ENCODE peak calls at places on chromosomes 7 and 10, in seven cellular contexts. W is suprapubic skin, V is HCT116, O is prostate gland, R is transverse colon, T is breast epithelium, C is sigmoid colon. X is an unnamed sample.

GRCh38 chr7:108146070-108146842 is 16.1 kb upstream of the LAMB4 start:
- DNase-seq in W (peak; percentile 78), V (peak; percentile 69), O (peak; percentile 53), R (peak; percentile 63), T (peak; percentile 43), C (peak; percentile 78), X (no peak)

GRCh38 chr10:22246680-22247391 is 29.0 kb upstream of the EBLN1 start:
- DNase-seq in W (no peak), V (peak; percentile 95), O (no peak), R (no peak), T (no peak), C (no peak), X (no peak)

GRCh38 chr10:131391991-131392390 is 80.5 kb upstream of the TCERG1L start:
- DNase-seq in W (no peak), V (no peak), O (no peak), R (no peak), T (no peak), C (no peak), X (no peak)

GRCh38 chr10:8144496-8144895 is 90.0 kb downstream of the GATA3 start:
- DNase-seq in W (no peak), V (no peak), O (peak; percentile 58), R (no peak), T (no peak), C (no peak), X (no peak)

GRCh38 chr10:46033602-46034011 is 3.2 kb upstream of the NCOA4 start:
- DNase-seq in W (no peak), V (no peak), O (no peak), R (no peak), T (peak; percentile 61), C (no peak), X (no peak)

GRCh38 chr7:159091041-159091440 is 53.6 kb downstream of the VIPR2 start:
- DNase-seq in W (no peak), V (no peak), O (no peak), R (no peak), T (no peak), C (peak; percentile 44), X (peak; percentile 57)

GRCh38 chr10:124697837-124698559 is 46.2 kb downstream of the FAM53B start:
- DNase-seq in W (no peak), V (no peak), O (no peak), R (no peak), T (no peak), C (no peak), X (peak; percentile 87)

GRCh38 chr7:76057103-76057812 is 9.4 kb downstream of the MDH2 start:
- DNase-seq in W (no peak), V (no peak), O (no peak), R (no peak), T (no peak), C (no peak), X (no peak)

GRCh38 chr7:21675255-21675654 is 132.4 kb downstream of the DNAH11 start:
- DNase-seq in W (no peak), V (no peak), O (no peak), R (no peak), T (no peak), C (no peak), X (no peak)

GRCh38 chr7:29122081-29122480 is 24.3 kb downstream of the CPVL start:
- DNase-seq in W (no peak), V (no peak), O (no peak), R (no peak), T (no peak), C (no peak), X (no peak)

GRCh38 chr10:69914373-69915268 is 112.9 kb downstream of the COL13A1 start:
- DNase-seq in W (no peak), V (peak; percentile 35), O (peak; percentile 75), R (peak; percentile 78), T (peak; percentile 48), C (peak; percentile 83), X (peak; percentile 85)

GRCh38 chr7:22654836-22655235 is 72.2 kb upstream of the IL6 start:
- DNase-seq in W (no peak), V (no peak), O (no peak), R (no peak), T (no peak), C (no peak), X (no peak)

GRCh38 chr7:155279787-155280445 is 17.8 kb upstream of the INSIG1 start:
- DNase-seq in W (peak; percentile 22), V (no peak), O (no peak), R (no peak), T (no peak), C (no peak), X (no peak)

GRCh38 chr10:58661902-58662301 is 149.2 kb downstream of the BICC1 start:
- DNase-seq in W (no peak), V (no peak), O (no peak), R (no peak), T (no peak), C (no peak), X (no peak)

GRCh38 chr10:22334414-22335203 is 10.7 kb upstream of the SPAG6 start:
- DNase-seq in W (no peak), V (no peak), O (no peak), R (no peak), T (no peak), C (no peak), X (peak; percentile 82)

GRCh38 chr7:416761-417624 is 102.7 kb downstream of the PDGFA start:
- DNase-seq in W (peak; percentile 56), V (no peak), O (no peak), R (no peak), T (no peak), C (peak; percentile 62), X (peak; percentile 67)

GRCh38 chr7:46080595-46081159 is 159.6 kb upstream of the IGFBP3 start:
- DNase-seq in W (no peak), V (no peak), O (no peak), R (no peak), T (no peak), C (no peak), X (no peak)

GRCh38 chr10:132187421-132188138 is 832 bp downstream of the DPYSL4 start:
- DNase-seq in W (no peak), V (no peak), O (no peak), R (no peak), T (no peak), C (no peak), X (no peak)

GRCh38 chr10:2111936-2112335 is 374.6 kb upstream of the ADARB2 start:
- DNase-seq in W (no peak), V (no peak), O (no peak), R (no peak), T (no peak), C (no peak), X (no peak)

DNA sequence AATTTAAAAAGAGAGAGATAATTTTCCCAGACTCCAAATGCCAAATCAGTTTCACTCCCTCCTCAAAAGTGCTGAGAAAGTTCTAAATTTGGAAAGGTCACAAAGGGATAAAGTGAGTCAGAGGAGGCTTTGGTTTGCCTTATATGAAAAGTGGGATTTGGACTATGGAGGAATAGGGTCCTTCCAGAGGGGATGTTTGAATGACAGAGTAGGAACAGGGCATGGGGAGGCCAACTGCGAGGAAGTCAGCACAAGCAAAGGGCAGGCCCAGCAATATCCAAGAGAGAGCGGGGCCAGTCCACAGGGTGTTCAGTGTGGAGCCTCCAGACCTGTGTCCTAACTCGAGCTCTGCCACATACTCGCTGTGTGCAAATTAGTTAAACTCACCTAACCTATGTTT is 9.8 kb upstream of the FAS start:
- DNase-seq in W (no peak), V (no peak), O (no peak), R (no peak), T (no peak), C (no peak), X (no peak)
- H3K27ac ChIP-seq in W (peak overlapping the region; percentile 47), V (no peak overlapping the region), O (peak overlapping the region; percentile 46), R (peak overlapping the region; percentile 78), T (peak overlapping the region; percentile 88), C (peak overlapping the region; percentile 82), X (peak overlapping the region; percentile 59)

DNA sequence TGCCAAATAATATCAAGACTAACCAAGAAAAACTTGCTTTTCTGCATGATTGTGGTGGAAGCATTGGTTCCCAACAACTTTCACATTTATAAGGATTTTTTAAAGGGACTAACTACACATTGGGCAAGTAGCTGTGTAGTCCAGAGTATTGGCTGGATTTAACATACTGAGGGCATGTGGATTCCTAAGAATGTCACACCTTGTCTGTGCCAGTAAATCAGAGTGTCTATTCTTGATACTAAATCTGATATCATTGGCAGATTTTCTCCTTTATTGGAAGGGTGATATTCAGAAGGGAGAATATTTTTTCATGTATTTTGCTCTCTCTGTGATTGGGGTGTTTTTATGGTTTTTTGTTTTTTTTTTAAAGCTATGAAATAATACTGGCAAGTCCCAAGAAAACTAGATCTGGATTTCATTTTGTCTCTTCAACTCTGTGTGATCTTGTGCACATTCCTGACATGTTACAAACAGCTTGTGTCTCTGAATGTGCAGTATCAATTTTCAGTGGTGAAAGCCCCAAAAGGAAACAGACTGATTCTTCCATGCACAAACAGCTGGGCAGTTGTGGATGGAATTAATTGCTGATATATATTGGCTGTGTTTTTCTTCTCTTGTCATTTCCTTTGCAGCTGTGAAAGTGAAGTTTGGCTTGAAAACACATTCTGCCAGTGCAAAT is 67.3 kb downstream of the ADD3 start:
- DNase-seq in W (no peak), V (no peak), O (no peak), R (no peak), T (no peak), C (no peak), X (no peak)
- TF ChIP-seq POLR2AphosphoS5 in W (peak; percentile 23), V (no peak), O (peak; percentile 2), R (no peak), T (peak; percentile 42), C (peak; percentile 7), X (no peak)

DNA sequence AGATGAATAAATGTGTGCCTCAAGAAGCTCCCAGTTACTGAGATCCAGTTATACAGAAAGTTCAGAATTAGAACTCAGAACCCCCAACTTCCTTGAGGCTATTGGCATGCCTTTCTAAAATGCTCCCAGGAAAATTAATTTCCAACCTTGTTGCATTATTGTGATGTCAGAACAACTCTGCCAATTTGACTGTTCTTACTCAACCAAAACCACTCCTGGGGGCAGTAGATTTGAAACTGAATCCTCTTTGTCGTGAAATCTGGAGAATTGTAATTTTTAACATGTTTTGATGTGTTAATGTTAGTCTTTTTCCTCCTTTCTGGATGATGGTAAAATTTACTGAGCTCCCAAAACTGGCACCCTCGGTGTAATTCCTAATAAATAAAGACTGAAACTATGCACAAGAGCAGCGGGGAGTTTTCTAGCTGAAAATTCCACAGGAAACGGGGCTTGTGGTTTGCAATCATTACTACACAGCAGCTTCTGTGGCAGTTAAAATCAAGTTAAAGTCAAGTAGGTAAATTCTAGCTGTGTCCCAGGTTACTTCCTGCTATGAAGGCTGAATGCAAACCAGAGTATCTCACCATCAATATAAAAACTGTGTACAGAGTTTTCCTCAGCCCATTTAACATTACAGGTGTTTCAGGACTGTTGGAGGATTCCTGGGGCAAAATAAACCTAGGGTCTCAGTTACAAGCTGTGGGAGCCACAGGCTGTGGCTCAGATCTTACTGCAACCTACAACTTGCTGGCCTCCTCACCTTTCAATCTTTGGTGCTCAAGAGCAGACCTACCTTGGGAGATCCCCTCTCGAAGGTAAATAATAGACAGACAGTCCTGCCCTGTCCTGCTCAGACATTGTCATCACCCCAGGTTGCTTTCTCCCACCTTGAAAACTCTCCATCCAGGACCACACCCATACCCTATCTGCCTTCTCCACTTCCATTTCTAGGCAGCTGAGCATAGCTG is 156.3 kb upstream of the KMT2E start:
- DNase-seq in W (no peak), V (no peak), O (no peak), R (no peak), T (no peak), C (no peak), X (no peak)
- H3K4me3 ChIP-seq in W (no peak overlapping the region), V (no peak overlapping the region), O (no peak overlapping the region), R (no peak overlapping the region), T (no peak overlapping the region), C (no peak overlapping the region), X (no peak overlapping the region)

GRCh38 chr10:117461766-117462423 is 80.7 kb upstream of the EMX2 start:
- DNase-seq in W (peak; percentile 89), V (peak; percentile 77), O (peak; percentile 81), R (peak; percentile 76), T (no peak), C (peak; percentile 95), X (peak; percentile 59)
- H3K27ac ChIP-seq in W (peak overlapping the region; percentile 83), V (no peak overlapping the region), O (peak overlapping the region; percentile 50), R (peak overlapping the region; percentile 85), T (peak overlapping the region; percentile 55), C (peak overlapping the region; percentile 94), X (no peak overlapping the region)